ENCODE peak calls at places on chromosomes 1 and 21, in eight cellular contexts. G, U, T, P, N, V, C and D are unnamed samples.

GRCh38 chr1:174023438-174023837 is 1.3 kb upstream of the RC3H1 start:
- DNase-seq in T (no peak), P (no peak), U (no peak), V (peak; percentile 64), G (peak; percentile 38), C (peak; percentile 50), N (peak; percentile 69), D (no peak)

GRCh38 chr1:221878134-221878533 is 136.2 kb upstream of the DUSP10 start:
- DNase-seq in T (no peak), C (peak; percentile 35), G (no peak), P (no peak), N (no peak), U (no peak), V (no peak), D (no peak)

GRCh38 chr1:24742090-24742938 is 2.9 kb upstream of the CLIC4 start:
- DNase-seq in U (no peak), N (peak; percentile 23), G (no peak), C (peak; percentile 94), T (no peak), V (no peak), P (no peak), D (no peak)

GRCh38 chr1:234322979-234323378 is 50.3 kb upstream of the COA6 start:
- DNase-seq in V (peak; percentile 40), N (peak; percentile 61), G (peak; percentile 76), C (peak; percentile 17), U (no peak), P (no peak), T (peak; percentile 12), D (peak; percentile 52)

GRCh38 chr1:197884173-197884572 is 18.3 kb upstream of the C1orf53 start:
- DNase-seq in C (no peak), V (no peak), G (no peak), T (no peak), N (peak; percentile 28), P (no peak), U (peak; percentile 53), D (peak; percentile 73)

GRCh38 chr21:44574457-44575306 is 1.2 kb downstream of the KRTAP10-4 start:
- DNase-seq in C (no peak), P (no peak), G (peak; percentile 78), U (no peak), N (peak; percentile 48), T (no peak), V (no peak), D (no peak)

GRCh38 chr1:117802546-117803257 is 126.7 kb downstream of the GDAP2 start:
- DNase-seq in N (no peak), G (no peak), P (no peak), U (no peak), T (no peak), C (peak; percentile 25), V (peak; percentile 28), D (no peak)

GRCh38 chr21:44281801-44282200 is 3.9 kb upstream of the AIRE start:
- DNase-seq in G (no peak), N (no peak), V (no peak), C (no peak), U (peak; percentile 41), T (no peak), P (no peak), D (no peak)

GRCh38 chr1:154220970-154221814 is 437 bp downstream of the UBAP2L start:
- DNase-seq in V (peak; percentile 32), T (peak; percentile 71), G (peak; percentile 70), U (peak; percentile 90), P (peak; percentile 4), C (peak; percentile 30), N (peak; percentile 61), D (peak; percentile 64)

GRCh38 chr1:2047749-2048729 is 2.2 kb upstream of the PRKCZ start:
- DNase-seq in V (no peak), T (no peak), G (no peak), U (peak; percentile 71), C (no peak), P (no peak), N (peak; percentile 34), D (no peak)

GRCh38 chr1:156367386-156368156 is 1.4 kb upstream of the RHBG start:
- DNase-seq in U (no peak), T (no peak), C (no peak), N (no peak), G (peak; percentile 57), V (no peak), P (no peak), D (no peak)

DNA sequence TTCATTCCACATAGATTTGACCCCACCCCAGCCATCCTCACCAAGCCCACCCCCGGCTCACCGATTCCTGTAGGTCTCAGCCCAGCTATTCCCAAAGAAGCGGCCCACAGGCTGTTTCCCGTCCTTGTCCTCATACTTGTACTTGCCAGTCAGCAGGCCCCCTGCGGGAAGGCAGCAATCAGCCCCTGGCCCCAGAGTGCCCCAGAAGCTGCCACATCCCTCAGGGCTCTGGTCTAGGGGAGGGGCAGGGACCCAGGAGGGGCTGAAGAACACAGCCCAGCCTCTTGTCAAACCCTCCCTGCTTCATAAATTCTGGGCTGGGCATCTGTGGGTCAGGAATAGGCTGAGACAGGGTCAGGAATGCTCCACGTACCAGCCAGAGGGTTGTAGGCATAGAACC is 5.0 kb downstream of the AKR7A2 start:
- DNase-seq in G (no peak), T (no peak), N (no peak), C (no peak), P (no peak), V (no peak), U (no peak), D (no peak)
- H3K36me3 ChIP-seq in G (peaks cover 17% of the 10 kb centered on the region), T (no peaks in the 10 kb centered on the region), N (peaks cover 66% of the 10 kb centered on the region), C (peaks cover 48% of the 10 kb centered on the region), P (peaks cover 42% of the 10 kb centered on the region), V (peaks cover 8% of the 10 kb centered on the region), U (peaks cover 10% of the 10 kb centered on the region), D (peaks cover 7% of the 10 kb centered on the region)

GRCh38 chr1:28580706-28581530 is 11.1 kb upstream of the RAB42 start:
- DNase-seq in P (no peak), G (no peak), U (peak; percentile 58), C (peak; percentile 56), N (peak; percentile 42), T (peak; percentile 45), V (peak; percentile 49), D (no peak)
- H3K4me3 ChIP-seq in P (peak overlapping the region; percentile 100), G (peak overlapping the region; percentile 99), U (peak overlapping the region; percentile 70), C (peak overlapping the region; percentile 79), N (peak overlapping the region; percentile 94), T (peak overlapping the region; percentile 95), V (peak overlapping the region; percentile 75), D (peak overlapping the region; percentile 75)

GRCh38 chr21:39215078-39215477 is 31.8 kb upstream of the PSMG1 start:
- DNase-seq in N (no peak), U (no peak), V (no peak), P (no peak), C (no peak), G (no peak), T (no peak), D (no peak)
- H3K36me3 ChIP-seq in N (peaks cover 93% of the 10 kb centered on the region), U (no peaks in the 10 kb centered on the region), V (no peaks in the 10 kb centered on the region), P (peaks cover 16% of the 10 kb centered on the region), C (peaks cover 24% of the 10 kb centered on the region), G (no peaks in the 10 kb centered on the region), T (no peaks in the 10 kb centered on the region), D (peaks cover 51% of the 10 kb centered on the region)

GRCh38 chr1:108049083-108049819 is 84.3 kb upstream of the VAV3 start:
- DNase-seq in U (no peak), V (no peak), C (no peak), G (no peak), N (no peak), T (no peak), P (no peak), D (no peak)

GRCh38 chr1:108050134-108050533 is 85.2 kb upstream of the VAV3 start:
- DNase-seq in T (peak; percentile 26), C (no peak), U (no peak), N (no peak), V (peak; percentile 9), G (no peak), P (no peak), D (peak; percentile 53)

GRCh38 chr1:108050911-108051624 is 86.1 kb upstream of the VAV3 start:
- DNase-seq in G (no peak), U (no peak), P (no peak), T (no peak), N (no peak), C (no peak), V (peak; percentile 80), D (no peak)

GRCh38 chr1:108053291-108054023 is 88.5 kb upstream of the VAV3 start:
- DNase-seq in C (peak; percentile 2), P (no peak), V (no peak), N (no peak), T (no peak), G (no peak), U (no peak), D (no peak)

DNA sequence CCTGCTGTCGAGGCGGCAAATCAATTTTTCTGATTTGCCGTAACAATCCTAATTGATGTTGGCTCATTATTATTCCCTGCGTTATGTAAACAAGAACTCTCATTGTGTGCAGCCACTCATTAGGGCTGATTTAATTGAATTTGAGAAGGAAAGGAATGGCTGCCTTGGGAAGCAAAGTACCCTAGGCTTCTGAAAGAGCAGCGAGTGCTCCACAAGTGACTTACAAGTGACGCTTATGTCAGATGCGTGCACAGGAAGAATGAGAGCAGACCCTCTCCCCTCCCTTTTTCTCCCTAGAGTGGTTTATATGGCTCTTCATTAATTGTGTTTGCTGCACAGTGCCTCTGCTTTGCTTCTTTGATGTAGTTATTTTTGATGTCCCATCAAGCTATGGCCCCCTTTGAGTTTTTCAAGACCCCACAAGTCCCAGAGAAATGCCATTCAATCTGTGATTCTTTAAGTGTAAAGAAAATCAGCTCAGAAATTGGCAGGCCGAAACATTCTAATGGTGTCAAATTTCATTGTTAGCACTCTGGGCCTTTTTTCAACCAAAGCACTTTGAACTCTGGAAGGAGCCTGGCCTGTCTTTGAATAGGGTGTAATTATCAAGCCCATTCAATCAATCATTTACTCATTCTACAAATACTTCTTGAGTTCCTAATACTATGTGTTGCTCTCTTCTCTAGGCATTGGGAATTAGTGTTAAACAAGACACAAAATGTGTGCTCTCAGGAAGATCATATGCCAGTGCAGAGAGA is 86.8 kb upstream of the VAV3 start:
- DNase-seq in N (peak; percentile 27), C (no peak), T (no peak), G (no peak), P (no peak), V (no peak), U (no peak), D (no peak)
- H3K4me3 ChIP-seq in N (no peak overlapping the region), C (no peak overlapping the region), T (no peak overlapping the region), G (no peak overlapping the region), P (no peak overlapping the region), V (no peak overlapping the region), U (no peak overlapping the region), D (no peak overlapping the region)

DNA sequence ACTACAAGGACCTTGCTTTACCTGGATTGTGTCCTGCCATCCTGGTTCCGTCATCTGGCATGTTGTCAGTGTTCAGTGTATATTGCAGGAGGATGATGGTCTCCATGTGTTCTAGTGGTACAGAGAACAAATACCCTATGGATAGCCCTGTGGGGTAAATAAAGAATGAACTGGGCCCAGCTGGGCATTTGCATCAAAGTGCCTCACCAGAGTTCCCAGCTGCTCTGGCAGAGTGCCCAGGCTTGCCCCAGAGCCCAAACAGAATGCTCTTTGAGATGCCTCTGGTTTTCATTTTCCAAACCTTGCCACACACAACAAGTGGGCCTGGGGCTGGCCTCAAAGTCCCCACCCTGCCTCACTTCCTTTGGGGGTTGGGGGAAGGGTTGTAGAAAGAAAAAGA is 82.1 kb downstream of the LMO4 start:
- DNase-seq in P (no peak), T (peak; percentile 12), U (peak; percentile 47), C (peak; percentile 17), V (no peak), N (peak; percentile 54), G (no peak), D (no peak)
- H3K36me3 ChIP-seq in P (no peaks in the 10 kb centered on the region), T (no peaks in the 10 kb centered on the region), U (no peaks in the 10 kb centered on the region), C (no peaks in the 10 kb centered on the region), V (no peaks in the 10 kb centered on the region), N (no peaks in the 10 kb centered on the region), G (no peaks in the 10 kb centered on the region), D (no peaks in the 10 kb centered on the region)